ENCODE peak calls at places on chromosomes 11 and 22, in seven cellular contexts. F is cardiac muscle cell; A is kidney; M is stimulated activated naive CD4-positive, alpha-beta T cell; C is brain pericyte; R is germinal center; I is EL. H is an unnamed sample.

GRCh38 chr11:96339704-96340554 is 3.1 kb downstream of the MAML2 start:
- DNase-seq in R (no peak), C (no peak), I (peak; percentile 69), A (no peak), F (no peak), M (no peak), H (no peak)

GRCh38 chr11:122271167-122271566 is 155.2 kb upstream of the BLID start:
- DNase-seq in R (no peak), F (no peak), M (no peak), A (no peak), I (no peak), C (no peak), H (no peak)

GRCh38 chr11:12258451-12258850 is 118.9 kb upstream of the PARVA start:
- DNase-seq in F (no peak), M (no peak), C (no peak), A (no peak), I (peak; percentile 50), R (no peak), H (no peak)

GRCh38 chr22:36017661-36018091 is 10.9 kb downstream of the RBFOX2 start:
- DNase-seq in C (no peak), M (no peak), I (no peak), F (no peak), A (no peak), R (peak; percentile 77), H (no peak)

GRCh38 chr11:120306519-120307242 is 18.4 kb upstream of the TLCD5 start:
- DNase-seq in I (peak; percentile 89), R (no peak), C (no peak), M (no peak), A (peak; percentile 72), F (no peak), H (no peak)

GRCh38 chr11:113189909-113190667 is 124.3 kb upstream of the TTC12 start:
- DNase-seq in R (no peak), F (no peak), I (peak; percentile 97), M (no peak), A (no peak), C (no peak), H (no peak)

GRCh38 chr22:23270798-23271596 is 90.7 kb downstream of the BCR start:
- DNase-seq in A (no peak), R (no peak), F (no peak), I (no peak), M (no peak), C (no peak), H (no peak)

GRCh38 chr11:77789061-77789730 is 31.3 kb downstream of the RSF1 start:
- DNase-seq in C (no peak), F (no peak), I (no peak), A (no peak), R (no peak), M (no peak), H (no peak)

GRCh38 chr11:31607914-31608313 is 98.3 kb downstream of the ELP4 start:
- DNase-seq in A (no peak), I (no peak), M (no peak), F (no peak), C (no peak), R (no peak), H (no peak)

GRCh38 chr11:1743587-1744136 is 6.7 kb downstream of the IFITM10 start:
- DNase-seq in A (no peak), C (no peak), I (no peak), R (no peak), F (no peak), M (no peak), H (no peak)